ENCODE peak calls at places on chromosomes 4 and X, in ten cellular contexts. O, E, T, R, B, P, H, W, I and D are unnamed samples.

GRCh38 chr4:119314356-119314755 is 7.6 kb downstream of the FABP2 start:
- DNase-seq in E (no peak), B (no peak), P (peak), W (peak), R (peak), H (peak), T (no peak), O (no peak), I (peak), D (peak)

GRCh38 chrX:30570505-30570904 is 7.1 kb downstream of the TASL start:
- DNase-seq in I (peak), T (no peak), B (peak), O (no peak), E (no peak), P (no peak), W (no peak), H (no peak), R (no peak), D (peak)

GRCh38 chrX:83501003-83501402 is 7.1 kb upstream of the POU3F4 start:
- DNase-seq in B (no peak), P (no peak), H (no peak), T (no peak), W (no peak), R (no peak), O (no peak), E (no peak), I (no peak), D (no peak)

GRCh38 chr4:101102114-101102752 is 245.1 kb downstream of the PPP3CA start:
- DNase-seq in E (no peak), R (peak), B (peak), O (no peak), P (no peak), H (peak), I (no peak), T (no peak), W (no peak), D (no peak)

GRCh38 chrX:108001218-108001814 is 19.1 kb upstream of the TEX13B start:
- DNase-seq in O (no peak), W (peak), T (no peak), P (no peak), H (no peak), B (peak), I (peak), E (no peak), R (peak), D (peak)

GRCh38 chr4:182219400-182219799 is 23.8 kb upstream of the TENM3 start:
- DNase-seq in H (no peak), R (peak), P (no peak), T (no peak), W (peak), I (no peak), E (no peak), B (peak), O (no peak), D (no peak)

GRCh38 chrX:29257516-29257915 is 670.3 kb downstream of the IL1RAPL1 start:
- DNase-seq in O (no peak), I (no peak), W (no peak), R (no peak), T (no peak), P (no peak), H (no peak), B (peak), E (no peak), D (no peak)

GRCh38 chr4:1382776-1383727 is 23.2 kb downstream of the NKX1-1 start:
- DNase-seq in R (no peak), I (no peak), T (no peak), H (no peak), O (no peak), B (no peak), P (no peak), E (no peak), W (no peak), D (no peak)

GRCh38 chr4:56505269-56506109 is at the start of gene ARL9:
- DNase-seq in W (peak), T (peak), B (peak), I (peak), O (peak), R (no peak), H (peak), E (peak), P (peak), D (peak)

GRCh38 chrX:22577181-22577580 is 304.5 kb downstream of the CBLL2 start:
- DNase-seq in B (peak), W (no peak), I (no peak), R (peak), P (no peak), H (no peak), O (no peak), E (no peak), T (no peak), D (peak)

GRCh38 chr4:63937961-63938360 is 471.3 kb downstream of the TECRL start:
- DNase-seq in O (no peak), B (no peak), W (peak), R (peak), H (no peak), T (no peak), E (no peak), I (no peak), P (no peak), D (no peak)

GRCh38 chrX:132875705-132876508 is 82.5 kb downstream of the HS6ST2 start:
- DNase-seq in T (no peak), O (no peak), P (no peak), R (no peak), I (no peak), B (no peak), H (no peak), W (peak), E (no peak), D (no peak)

GRCh38 chr4:26839534-26839951 is 21.1 kb upstream of the STIM2 start:
- DNase-seq in W (peak), B (no peak), R (peak), H (no peak), P (no peak), I (no peak), T (no peak), O (no peak), E (no peak), D (peak)

GRCh38 chr4:38128478-38129451 is 168.6 kb downstream of the PTTG2 start:
- DNase-seq in O (peak), T (peak), P (no peak), B (no peak), I (no peak), W (peak), R (peak), E (peak), H (no peak), D (peak)

GRCh38 chr4:38075370-38076152 is 115.4 kb downstream of the PTTG2 start:
- DNase-seq in E (no peak), W (no peak), T (no peak), H (peak), I (no peak), B (peak), R (no peak), O (no peak), P (no peak), D (peak)